ENCODE peak calls at places on chromosomes 6 and 20, in seven cellular contexts. R is fibroblast of lung, U is tibial nerve, D is keratinocyte, S is mammary epithelial cell, Y is IMR-90, X is psoas muscle. H is an unnamed sample.

GRCh38 chr6:103570431-103570830 is 1289.3 kb downstream of the HACE1 start:
- DNase-seq in R (no peak), U (no peak), D (no peak), S (no peak), Y (no peak), X (no peak), H (no peak)

GRCh38 chr6:75676377-75676776 is 72.7 kb upstream of the MYO6 start:
- DNase-seq in R (no peak), U (no peak), D (no peak), S (no peak), Y (no peak), X (no peak), H (no peak)

GRCh38 chr6:107374264-107374663 is 85.1 kb downstream of the PDSS2 start:
- DNase-seq in R (no peak), U (no peak), D (no peak), S (no peak), Y (no peak), X (no peak), H (no peak)

GRCh38 chr6:49513153-49513989 is 13.6 kb downstream of the GLYATL3 start:
- DNase-seq in R (no peak), U (no peak), D (no peak), S (no peak), Y (peak; percentile 1), X (no peak), H (no peak)

GRCh38 chr6:154882107-154882506 is 113.0 kb upstream of the TIAM2 start:
- DNase-seq in R (peak; percentile 58), U (no peak), D (peak; percentile 32), S (peak; percentile 90), Y (peak; percentile 15), X (peak; percentile 23), H (no peak)

GRCh38 chr6:148509789-148510581 is 167.3 kb downstream of the SASH1 start:
- DNase-seq in R (peak; percentile 95), U (peak; percentile 78), D (no peak), S (peak; percentile 79), Y (peak; percentile 99), X (peak; percentile 71), H (no peak)

GRCh38 chr20:10185741-10186558 is 32.7 kb upstream of the SNAP25 start:
- DNase-seq in R (no peak), U (no peak), D (no peak), S (no peak), Y (no peak), X (no peak), H (peak; percentile 85)

GRCh38 chr6:122799916-122800701 is 11.1 kb downstream of the SMPDL3A start:
- DNase-seq in R (peak; percentile 23), U (no peak), D (no peak), S (peak; percentile 67), Y (peak; percentile 62), X (no peak), H (no peak)

GRCh38 chr6:141290871-141291270 is 841.9 kb upstream of the GJE1 start:
- DNase-seq in R (no peak), U (no peak), D (no peak), S (no peak), Y (peak; percentile 6), X (no peak), H (no peak)

GRCh38 chr6:100184473-100184872 is 190.4 kb upstream of the MCHR2 start:
- DNase-seq in R (no peak), U (no peak), D (no peak), S (no peak), Y (no peak), X (no peak), H (no peak)

GRCh38 chr20:1094706-1095220 is 23.6 kb upstream of the PSMF1 start:
- DNase-seq in R (no peak), U (no peak), D (no peak), S (no peak), Y (no peak), X (no peak), H (no peak)

GRCh38 chr6:85185977-85186376 is 263.9 kb upstream of the NT5E start:
- DNase-seq in R (no peak), U (no peak), D (no peak), S (no peak), Y (peak; percentile 22), X (no peak), H (no peak)

GRCh38 chr20:24633521-24633920 is 164.1 kb downstream of the SYNDIG1 start:
- DNase-seq in R (no peak), U (no peak), D (no peak), S (no peak), Y (no peak), X (no peak), H (no peak)

GRCh38 chr6:1763411-1763810 is 153.7 kb downstream of the FOXC1 start:
- DNase-seq in R (no peak), U (no peak), D (no peak), S (no peak), Y (no peak), X (no peak), H (no peak)

GRCh38 chr20:10434832-10435812 is at the start of gene SLX4IP:
- DNase-seq in R (peak; percentile 95), U (peak; percentile 93), D (no peak), S (peak; percentile 96), Y (peak; percentile 95), X (peak; percentile 85), H (peak; percentile 88)

GRCh38 chr6:53257533-53257932 is 91.2 kb downstream of the ELOVL5 start:
- DNase-seq in R (no peak), U (no peak), D (no peak), S (no peak), Y (no peak), X (no peak), H (no peak)

GRCh38 chr6:87965806-87966205 is 81.8 kb upstream of the SPACA1 start:
- DNase-seq in R (no peak), U (no peak), D (no peak), S (no peak), Y (no peak), X (no peak), H (no peak)

GRCh38 chr6:25959890-25960531 is 2.6 kb upstream of the TRIM38 start:
- DNase-seq in R (peak; percentile 49), U (no peak), D (no peak), S (no peak), Y (peak; percentile 35), X (no peak), H (no peak)

GRCh38 chr6:100592929-100593328 is 128.2 kb upstream of the SIM1 start:
- DNase-seq in R (no peak), U (no peak), D (no peak), S (no peak), Y (no peak), X (no peak), H (no peak)

GRCh38 chr6:125834347-125834746 is 43.6 kb downstream of the NCOA7 start:
- DNase-seq in R (no peak), U (no peak), D (no peak), S (no peak), Y (no peak), X (no peak), H (no peak)

GRCh38 chr6:44849829-44850228 is 462.3 kb downstream of the CDC5L start:
- DNase-seq in R (peak; percentile 26), U (no peak), D (no peak), S (no peak), Y (no peak), X (no peak), H (no peak)

GRCh38 chr6:31727717-31728671 is 1.1 kb downstream of the DDAH2 start:
- DNase-seq in R (no peak), U (no peak), D (no peak), S (no peak), Y (no peak), X (no peak), H (no peak)

GRCh38 chr6:82085701-82086100 is 161.8 kb downstream of the IBTK start:
- DNase-seq in R (no peak), U (no peak), D (no peak), S (no peak), Y (no peak), X (no peak), H (no peak)
- TF ChIP-seq CTCF in R (no peak), U (no peak), D (no peak), S (no peak), Y (no peak), X (no peak), H (no peak)

DNA sequence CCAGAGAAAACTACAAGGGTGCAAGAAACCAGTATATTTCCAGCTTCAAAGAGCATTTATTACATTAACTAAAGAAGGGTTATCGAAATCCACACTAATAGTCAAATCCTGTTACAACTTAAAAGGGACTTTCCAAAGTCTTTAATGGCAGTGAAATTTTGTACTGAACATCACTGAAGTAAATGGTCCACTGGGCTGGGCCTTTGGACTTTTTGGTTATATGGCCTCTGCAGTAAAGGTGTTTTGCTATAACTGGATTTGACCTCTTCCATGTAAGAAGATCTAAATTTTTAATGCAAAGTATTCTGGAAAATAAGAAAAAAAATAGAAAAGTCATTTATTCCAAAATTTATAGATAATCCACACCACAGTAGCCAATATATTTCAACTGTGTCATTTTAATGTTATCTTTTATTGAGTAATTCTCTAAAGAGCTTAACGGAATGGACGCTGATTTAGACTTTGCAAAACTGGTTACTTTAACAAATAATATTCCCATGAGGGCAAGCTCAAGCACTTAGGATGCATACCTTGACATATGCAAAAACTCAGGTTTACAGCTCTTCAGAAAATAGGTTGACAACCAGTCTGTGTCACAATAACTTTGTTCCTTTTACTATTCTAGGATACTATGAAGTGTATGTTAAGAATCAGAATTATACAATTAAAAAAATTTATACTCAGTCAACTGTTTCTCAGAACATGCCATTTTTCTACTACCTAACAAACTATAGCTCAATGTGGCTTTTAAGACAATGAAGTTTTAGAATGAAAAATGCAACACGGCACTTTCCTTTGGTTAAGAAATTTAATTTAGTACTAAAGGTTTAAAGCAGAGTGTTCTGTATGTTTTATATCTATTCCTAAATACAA is 7.0 kb downstream of the RBM39 start:
- DNase-seq in R (no peak), U (no peak), D (no peak), S (no peak), Y (no peak), X (no peak), H (no peak)
- H3K4me3 ChIP-seq in R (no peak overlapping the region), U (no peak overlapping the region), D (no peak overlapping the region), S (no peak overlapping the region), Y (no peak overlapping the region), X (peak overlapping the region; percentile 29), H (no peak overlapping the region)

GRCh38 chr20:38727602-38728236 is 3.4 kb downstream of the SLC32A1 start:
- DNase-seq in R (no peak), U (no peak), D (no peak), S (no peak), Y (no peak), X (no peak), H (no peak)
- H3K27me3 ChIP-seq in R (peaks cover 88% of the 10 kb centered on the region), U (peaks cover 99% of the 10 kb centered on the region), D (peaks cover 93% of the 10 kb centered on the region), S (peaks cover 77% of the 10 kb centered on the region), Y (peaks cover 89% of the 10 kb centered on the region), X (peaks cover 3% of the 10 kb centered on the region), H (peaks cover 97% of the 10 kb centered on the region)

GRCh38 chr20:50223321-50223995 is 32.8 kb downstream of the CEBPB start:
- DNase-seq in R (no peak), U (no peak), D (no peak), S (no peak), Y (no peak), X (no peak), H (no peak)

GRCh38 chr20:50226093-50226974 is 35.7 kb downstream of the CEBPB start:
- DNase-seq in R (peak; percentile 70), U (peak; percentile 61), D (no peak), S (no peak), Y (peak; percentile 68), X (peak; percentile 56), H (no peak)

GRCh38 chr20:50224052-50224451 is 33.4 kb downstream of the CEBPB start:
- DNase-seq in R (no peak), U (no peak), D (no peak), S (no peak), Y (no peak), X (no peak), H (no peak)

GRCh38 chr20:50222568-50223320 is 32.1 kb downstream of the CEBPB start:
- DNase-seq in R (no peak), U (no peak), D (no peak), S (no peak), Y (no peak), X (no peak), H (no peak)

GRCh38 chr20:50224553-50225255 is 34.1 kb downstream of the CEBPB start:
- DNase-seq in R (peak; percentile 95), U (peak; percentile 81), D (no peak), S (peak; percentile 36), Y (peak; percentile 97), X (peak; percentile 86), H (peak; percentile 27)
- TF ChIP-seq CTCF in R (peak; percentile 43), U (no peak), D (no peak), S (peak; percentile 3), Y (peak; percentile 44), X (peak; percentile 14), H (no peak)

H was measured in dorsolateral prefrontal cortex.